ENCODE peak calls at places on chromosomes 3 and 15, in six cellular contexts. F, U, Z, N, X and O are unnamed samples.

GRCh38 chr15:98955980-98956723 is 51.4 kb downstream of the PGPEP1L start:
- DNase-seq in F (no peak), U (no peak), Z (no peak), N (no peak), X (no peak), O (no peak)

GRCh38 chr3:12042638-12043037 is 38.5 kb downstream of the SYN2 start:
- DNase-seq in F (no peak), U (no peak), Z (no peak), N (no peak), X (no peak), O (no peak)

GRCh38 chr3:11564577-11565001 is 79.1 kb downstream of the VGLL4 start:
- DNase-seq in F (no peak), U (no peak), Z (no peak), N (no peak), X (no peak), O (no peak)

GRCh38 chr15:45114076-45114750 is at the start of the genes DUOX2 and DUOXA2:
- DNase-seq in F (no peak), U (no peak), Z (no peak), N (no peak), X (no peak), O (no peak)

GRCh38 chr3:59609967-59610366 is 560.1 kb upstream of the CFAP20DC start:
- DNase-seq in F (no peak), U (no peak), Z (no peak), N (no peak), X (peak; percentile 65), O (no peak)

GRCh38 chr3:18046131-18046530 is 303.7 kb upstream of the TBC1D5 start:
- DNase-seq in F (no peak), U (no peak), Z (no peak), N (no peak), X (no peak), O (no peak)

GRCh38 chr15:58212909-58213526 is 74.8 kb downstream of the AQP9 start:
- DNase-seq in F (no peak), U (peak; percentile 55), Z (no peak), N (peak; percentile 50), X (peak; percentile 2), O (no peak)

GRCh38 chr3:141796436-141797166 is 33.4 kb downstream of the GRK7 start:
- DNase-seq in F (no peak), U (no peak), Z (no peak), N (no peak), X (no peak), O (no peak)

GRCh38 chr15:58401991-58402649 is 29.7 kb upstream of the LIPC start:
- DNase-seq in F (no peak), U (no peak), Z (no peak), N (peak; percentile 36), X (no peak), O (no peak)